ENCODE peak calls at places on chromosomes 5 and 9, in seven cellular contexts. O is GM03348, B is brain microvascular endothelial cell, A is astrocyte of the spinal cord, U is left lung, V is HT-29, F is foreskin fibroblast. S is an unnamed sample.

GRCh38 chr5:132510076-132510475 is 19.5 kb upstream of the IRF1 start:
- DNase-seq in A (peak), U (no peak), B (peak), O (peak), V (peak), F (peak), S (no peak)

GRCh38 chr9:92609142-92609500 is 60.8 kb downstream of the IPPK start:
- DNase-seq in B (no peak), V (no peak), A (no peak), F (no peak), O (peak), U (no peak), S (no peak)

GRCh38 chr5:1794896-1795290 is 4.7 kb downstream of the MRPL36 start:
- DNase-seq in B (no peak), A (no peak), F (no peak), V (no peak), O (no peak), U (peak), S (peak)

GRCh38 chr9:132372177-132373095 is 17.6 kb upstream of the SETX start:
- DNase-seq in U (peak), O (no peak), F (peak), B (no peak), V (peak), A (no peak), S (no peak)

GRCh38 chr5:129384736-129385135 is 75.4 kb upstream of the ADAMTS19 start:
- DNase-seq in O (no peak), U (no peak), A (no peak), B (no peak), F (peak), V (no peak), S (no peak)

GRCh38 chr9:98861881-98862501 is 54.5 kb downstream of the GALNT12 start:
- DNase-seq in V (no peak), F (peak), U (no peak), B (peak), A (peak), O (peak), S (peak)

GRCh38 chr9:126495411-126496180 is 118.1 kb upstream of the LMX1B start:
- DNase-seq in V (no peak), O (no peak), A (no peak), B (no peak), F (no peak), U (no peak), S (no peak)

GRCh38 chr5:115265220-115265619 is 2.5 kb upstream of the PGGT1B start:
- DNase-seq in F (no peak), A (no peak), B (no peak), U (no peak), V (no peak), O (no peak), S (no peak)

GRCh38 chr9:108443741-108444140 is 412.0 kb downstream of the ACTL7B start:
- DNase-seq in F (peak), V (no peak), U (no peak), A (peak), O (peak), B (no peak), S (no peak)

GRCh38 chr5:33997331-33997983 is 10.4 kb downstream of the AMACR start:
- DNase-seq in U (peak), O (peak), V (peak), F (peak), B (peak), A (peak), S (peak)

GRCh38 chr5:170302729-170303501 is 5.3 kb upstream of the LCP2 start:
- DNase-seq in V (no peak), U (peak), B (no peak), A (no peak), O (no peak), F (no peak), S (no peak)

GRCh38 chr9:38288502-38288901 is 104.0 kb upstream of the ALDH1B1 start:
- DNase-seq in A (no peak), F (no peak), O (no peak), B (no peak), V (no peak), U (no peak), S (no peak)

GRCh38 chr5:172178301-172179031 is 9.6 kb downstream of the STK10 start:
- DNase-seq in B (no peak), A (no peak), U (no peak), F (no peak), V (no peak), O (no peak), S (no peak)

GRCh38 chr9:4333231-4333740 is 33.4 kb upstream of the GLIS3 start:
- DNase-seq in B (no peak), U (no peak), V (peak), A (no peak), F (no peak), O (no peak), S (no peak)

GRCh38 chr5:111748304-111748763 is 8.7 kb downstream of the NREP start:
- DNase-seq in A (peak), B (peak), V (no peak), F (peak), U (no peak), O (peak), S (no peak)

GRCh38 chr5:87769137-87769536 is 356.4 kb upstream of the CCNH start:
- DNase-seq in F (no peak), B (no peak), A (peak), V (no peak), U (no peak), O (no peak), S (no peak)

GRCh38 chr9:100652850-100653249 is 75.0 kb downstream of the CAVIN4 start:
- DNase-seq in O (no peak), B (no peak), A (no peak), F (no peak), U (no peak), V (no peak), S (no peak)

GRCh38 chr5:176695073-176695472 is 47.8 kb downstream of the TSPAN17 start:
- DNase-seq in A (no peak), F (no peak), O (no peak), U (no peak), B (no peak), V (no peak), S (no peak)

GRCh38 chr5:72752909-72753308 is 63.6 kb upstream of the TNPO1 start:
- DNase-seq in F (no peak), A (no peak), B (no peak), U (no peak), O (no peak), V (peak), S (no peak)

GRCh38 chr9:13934411-13934810 is 379.5 kb downstream of the NFIB start:
- DNase-seq in B (no peak), O (no peak), V (no peak), A (no peak), F (no peak), U (no peak), S (no peak)